ENCODE peak calls at places on chromosomes 6 and 20, in ten cellular contexts. One of them, this sample, is unnamed.

GRCh38 chr6:121645100-121645745 is 209.8 kb downstream of the GJA1 start:
- DNase-seq in fibroblast of mammary gland: peak
- DNase-seq in fibroblast of the aortic adventitia: no peak
- DNase-seq in psoas muscle: no peak
- DNase-seq in heart right ventricle: no peak
- DNase-seq in body of pancreas: no peak
- DNase-seq in HFF-Myc: no peak
- DNase-seq in coronary artery: no peak
- DNase-seq in mucosa of descending colon: no peak
- DNase-seq in PC-9: no peak
- DNase-seq in this sample: peak

GRCh38 chr20:768426-768978 is at the start of gene SLC52A3:
- DNase-seq in fibroblast of mammary gland: no peak
- DNase-seq in fibroblast of the aortic adventitia: no peak
- DNase-seq in psoas muscle: no peak
- DNase-seq in heart right ventricle: peak
- DNase-seq in body of pancreas: peak
- DNase-seq in HFF-Myc: no peak
- DNase-seq in coronary artery: no peak
- DNase-seq in mucosa of descending colon: peak
- DNase-seq in PC-9: peak
- DNase-seq in this sample: no peak

GRCh38 chr6:40343318-40343886 is 243.8 kb downstream of the LRFN2 start:
- DNase-seq in fibroblast of mammary gland: no peak
- DNase-seq in fibroblast of the aortic adventitia: no peak
- DNase-seq in psoas muscle: no peak
- DNase-seq in heart right ventricle: no peak
- DNase-seq in body of pancreas: no peak
- DNase-seq in HFF-Myc: no peak
- DNase-seq in coronary artery: peak
- DNase-seq in mucosa of descending colon: no peak
- DNase-seq in PC-9: no peak
- DNase-seq in this sample: no peak

GRCh38 chr6:11354019-11354418 is 121.6 kb upstream of the NEDD9 start:
- DNase-seq in fibroblast of mammary gland: peak
- DNase-seq in fibroblast of the aortic adventitia: peak
- DNase-seq in psoas muscle: no peak
- DNase-seq in heart right ventricle: peak
- DNase-seq in body of pancreas: no peak
- DNase-seq in HFF-Myc: no peak
- DNase-seq in coronary artery: peak
- DNase-seq in mucosa of descending colon: no peak
- DNase-seq in PC-9: no peak
- DNase-seq in this sample: peak

GRCh38 chr20:54350415-54350814 is 125.0 kb upstream of the DOK5 start:
- DNase-seq in fibroblast of mammary gland: peak
- DNase-seq in fibroblast of the aortic adventitia: peak
- DNase-seq in psoas muscle: no peak
- DNase-seq in heart right ventricle: no peak
- DNase-seq in body of pancreas: no peak
- DNase-seq in HFF-Myc: no peak
- DNase-seq in coronary artery: no peak
- DNase-seq in mucosa of descending colon: no peak
- DNase-seq in PC-9: no peak
- DNase-seq in this sample: no peak

GRCh38 chr6:14925627-14926026 is 320.2 kb upstream of the JARID2 start:
- DNase-seq in fibroblast of mammary gland: peak
- DNase-seq in fibroblast of the aortic adventitia: peak
- DNase-seq in psoas muscle: no peak
- DNase-seq in heart right ventricle: no peak
- DNase-seq in body of pancreas: no peak
- DNase-seq in HFF-Myc: no peak
- DNase-seq in coronary artery: no peak
- DNase-seq in mucosa of descending colon: no peak
- DNase-seq in PC-9: no peak
- DNase-seq in this sample: no peak

GRCh38 chr6:138662474-138662873 is 111.1 kb upstream of the CCDC28A start:
- DNase-seq in fibroblast of mammary gland: peak
- DNase-seq in fibroblast of the aortic adventitia: no peak
- DNase-seq in psoas muscle: no peak
- DNase-seq in heart right ventricle: no peak
- DNase-seq in body of pancreas: no peak
- DNase-seq in HFF-Myc: no peak
- DNase-seq in coronary artery: no peak
- DNase-seq in mucosa of descending colon: no peak
- DNase-seq in PC-9: peak
- DNase-seq in this sample: no peak

GRCh38 chr6:32668226-32668747 is 1.8 kb upstream of the HLA-DQB1 start:
- DNase-seq in fibroblast of mammary gland: peak
- DNase-seq in fibroblast of the aortic adventitia: peak
- DNase-seq in psoas muscle: peak
- DNase-seq in heart right ventricle: no peak
- DNase-seq in body of pancreas: no peak
- DNase-seq in HFF-Myc: no peak
- DNase-seq in coronary artery: no peak
- DNase-seq in mucosa of descending colon: no peak
- DNase-seq in PC-9: peak
- DNase-seq in this sample: no peak

GRCh38 chr6:42696526-42697267 is 25.7 kb downstream of the PRPH2 start:
- DNase-seq in fibroblast of mammary gland: peak
- DNase-seq in fibroblast of the aortic adventitia: peak
- DNase-seq in psoas muscle: no peak
- DNase-seq in heart right ventricle: no peak
- DNase-seq in body of pancreas: no peak
- DNase-seq in HFF-Myc: no peak
- DNase-seq in coronary artery: no peak
- DNase-seq in mucosa of descending colon: no peak
- DNase-seq in PC-9: no peak
- DNase-seq in this sample: peak

GRCh38 chr20:1130849-1131248 is 12.4 kb downstream of the PSMF1 start:
- DNase-seq in fibroblast of mammary gland: no peak
- DNase-seq in fibroblast of the aortic adventitia: no peak
- DNase-seq in psoas muscle: peak
- DNase-seq in heart right ventricle: peak
- DNase-seq in body of pancreas: no peak
- DNase-seq in HFF-Myc: no peak
- DNase-seq in coronary artery: no peak
- DNase-seq in mucosa of descending colon: peak
- DNase-seq in PC-9: no peak
- DNase-seq in this sample: no peak

GRCh38 chr6:127103482-127103881 is 15.0 kb upstream of the RSPO3 start:
- DNase-seq in fibroblast of mammary gland: peak
- DNase-seq in fibroblast of the aortic adventitia: no peak
- DNase-seq in psoas muscle: no peak
- DNase-seq in heart right ventricle: no peak
- DNase-seq in body of pancreas: no peak
- DNase-seq in HFF-Myc: no peak
- DNase-seq in coronary artery: no peak
- DNase-seq in mucosa of descending colon: no peak
- DNase-seq in PC-9: no peak
- DNase-seq in this sample: no peak

DNA sequence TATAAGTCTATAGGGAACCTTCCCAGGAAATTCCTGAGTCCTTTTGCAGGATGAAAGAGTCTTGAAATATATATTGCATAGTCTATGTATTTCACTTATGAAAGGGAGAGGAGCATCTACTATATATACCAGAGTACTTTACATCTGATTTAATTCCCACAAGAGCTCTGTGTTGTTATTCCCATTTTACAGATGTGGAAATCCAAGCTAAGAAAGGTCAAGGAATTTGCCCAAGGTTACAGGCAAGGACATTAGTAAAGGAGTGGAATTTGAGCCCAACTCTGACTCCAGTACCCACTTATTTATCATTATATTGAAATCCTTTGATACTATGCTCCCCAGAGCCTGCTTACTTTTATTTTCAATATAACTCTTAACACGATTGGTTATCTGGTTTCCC is 2.6 kb downstream of the SESN1 start:
- DNase-seq in fibroblast of mammary gland: no peak
- DNase-seq in fibroblast of the aortic adventitia: no peak
- DNase-seq in psoas muscle: no peak
- DNase-seq in heart right ventricle: no peak
- DNase-seq in body of pancreas: no peak
- DNase-seq in HFF-Myc: no peak
- DNase-seq in coronary artery: no peak
- DNase-seq in mucosa of descending colon: no peak
- DNase-seq in PC-9: no peak
- DNase-seq in this sample: no peak
- H3K4me3 ChIP-seq in fibroblast of mammary gland: peak
- H3K4me3 ChIP-seq in fibroblast of the aortic adventitia: peak
- H3K4me3 ChIP-seq in psoas muscle: peak
- H3K4me3 ChIP-seq in heart right ventricle: peak
- H3K4me3 ChIP-seq in body of pancreas: no peak
- H3K4me3 ChIP-seq in HFF-Myc: peak
- H3K4me3 ChIP-seq in coronary artery: peak
- H3K4me3 ChIP-seq in mucosa of descending colon: no peak
- H3K4me3 ChIP-seq in PC-9: peak
- H3K4me3 ChIP-seq in this sample: peak

GRCh38 chr6:27619436-27619835 is 146.5 kb upstream of the ZNF184 start:
- DNase-seq in fibroblast of mammary gland: no peak
- DNase-seq in fibroblast of the aortic adventitia: no peak
- DNase-seq in psoas muscle: no peak
- DNase-seq in heart right ventricle: no peak
- DNase-seq in body of pancreas: no peak
- DNase-seq in HFF-Myc: no peak
- DNase-seq in coronary artery: no peak
- DNase-seq in mucosa of descending colon: no peak
- DNase-seq in PC-9: no peak
- DNase-seq in this sample: no peak

GRCh38 chr6:27623103-27623502 is 150.2 kb upstream of the ZNF184 start:
- DNase-seq in fibroblast of mammary gland: no peak
- DNase-seq in fibroblast of the aortic adventitia: no peak
- DNase-seq in psoas muscle: no peak
- DNase-seq in heart right ventricle: no peak
- DNase-seq in body of pancreas: no peak
- DNase-seq in HFF-Myc: no peak
- DNase-seq in coronary artery: no peak
- DNase-seq in mucosa of descending colon: no peak
- DNase-seq in PC-9: no peak
- DNase-seq in this sample: no peak

GRCh38 chr6:27617046-27617687 is 144.3 kb upstream of the ZNF184 start:
- DNase-seq in fibroblast of mammary gland: peak
- DNase-seq in fibroblast of the aortic adventitia: peak
- DNase-seq in psoas muscle: no peak
- DNase-seq in heart right ventricle: no peak
- DNase-seq in body of pancreas: no peak
- DNase-seq in HFF-Myc: no peak
- DNase-seq in coronary artery: no peak
- DNase-seq in mucosa of descending colon: no peak
- DNase-seq in PC-9: peak
- DNase-seq in this sample: no peak

GRCh38 chr6:27616313-27617045 is 143.6 kb upstream of the ZNF184 start:
- DNase-seq in fibroblast of mammary gland: no peak
- DNase-seq in fibroblast of the aortic adventitia: no peak
- DNase-seq in psoas muscle: no peak
- DNase-seq in heart right ventricle: no peak
- DNase-seq in body of pancreas: no peak
- DNase-seq in HFF-Myc: no peak
- DNase-seq in coronary artery: no peak
- DNase-seq in mucosa of descending colon: no peak
- DNase-seq in PC-9: no peak
- DNase-seq in this sample: no peak

GRCh38 chr6:27617700-27618689 is 145.1 kb upstream of the ZNF184 start:
- DNase-seq in fibroblast of mammary gland: peak
- DNase-seq in fibroblast of the aortic adventitia: peak
- DNase-seq in psoas muscle: no peak
- DNase-seq in heart right ventricle: no peak
- DNase-seq in body of pancreas: no peak
- DNase-seq in HFF-Myc: no peak
- DNase-seq in coronary artery: no peak
- DNase-seq in mucosa of descending colon: no peak
- DNase-seq in PC-9: peak
- DNase-seq in this sample: no peak
- TF ChIP-seq CTCF in fibroblast of mammary gland: peak
- TF ChIP-seq CTCF in fibroblast of the aortic adventitia: peak
- TF ChIP-seq CTCF in psoas muscle: no peak
- TF ChIP-seq CTCF in heart right ventricle: no peak
- TF ChIP-seq CTCF in body of pancreas: no peak
- TF ChIP-seq CTCF in HFF-Myc: no peak
- TF ChIP-seq CTCF in coronary artery: no peak
- TF ChIP-seq CTCF in mucosa of descending colon: no peak
- TF ChIP-seq CTCF in PC-9: peak
- TF ChIP-seq CTCF in this sample: peak

DNA sequence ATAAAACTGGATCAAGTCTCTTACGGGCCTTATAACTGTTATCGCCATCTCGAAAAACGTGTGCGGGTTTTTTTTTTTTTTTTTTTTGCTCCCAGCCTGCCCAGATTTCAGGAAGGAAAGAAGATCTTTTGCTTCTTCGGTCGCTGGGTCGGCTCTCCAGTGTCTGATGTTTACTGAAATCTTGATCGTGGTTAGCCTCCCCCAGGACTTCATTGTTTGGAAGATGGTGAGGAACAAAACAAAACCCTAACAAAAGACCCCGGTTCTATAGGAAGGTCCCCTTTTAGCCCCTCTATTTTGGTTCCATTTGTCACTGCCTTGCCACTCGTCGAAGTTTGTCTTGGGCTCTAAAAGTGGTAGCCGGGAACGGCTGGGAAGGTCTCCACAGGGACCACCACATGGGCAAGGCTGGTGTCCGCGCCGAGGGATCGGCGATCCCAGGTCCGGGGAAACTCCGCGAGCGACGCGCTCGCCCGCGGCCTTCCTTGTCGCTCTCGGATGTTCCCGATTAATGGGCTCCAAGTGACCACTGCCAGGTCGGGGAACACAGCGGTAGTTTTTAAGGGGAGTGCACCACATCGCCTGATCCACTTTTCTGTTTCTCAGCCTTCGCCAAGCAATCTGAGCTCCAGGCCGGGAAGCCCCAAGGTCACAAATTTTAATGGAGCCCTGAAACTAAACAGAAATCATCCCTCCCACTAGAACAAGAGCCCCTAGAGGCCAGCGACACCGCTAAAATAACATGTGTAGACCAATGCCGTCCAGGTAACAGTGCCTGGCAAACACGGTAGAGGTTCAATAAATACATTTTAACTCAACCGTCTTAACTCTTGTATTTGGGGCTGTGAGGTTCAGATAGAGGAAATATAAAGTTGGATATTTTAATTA is 27.0 kb downstream of the TRIM27 start:
- DNase-seq in fibroblast of mammary gland: peak
- DNase-seq in fibroblast of the aortic adventitia: peak
- DNase-seq in psoas muscle: peak
- DNase-seq in heart right ventricle: peak
- DNase-seq in body of pancreas: peak
- DNase-seq in HFF-Myc: peak
- DNase-seq in coronary artery: peak
- DNase-seq in mucosa of descending colon: peak
- DNase-seq in PC-9: peak
- DNase-seq in this sample: no peak
- H3K4me3 ChIP-seq in fibroblast of mammary gland: peak
- H3K4me3 ChIP-seq in fibroblast of the aortic adventitia: peak
- H3K4me3 ChIP-seq in psoas muscle: peak
- H3K4me3 ChIP-seq in heart right ventricle: peak
- H3K4me3 ChIP-seq in body of pancreas: peak
- H3K4me3 ChIP-seq in HFF-Myc: peak
- H3K4me3 ChIP-seq in coronary artery: peak
- H3K4me3 ChIP-seq in mucosa of descending colon: peak
- H3K4me3 ChIP-seq in PC-9: peak
- H3K4me3 ChIP-seq in this sample: peak

DNA sequence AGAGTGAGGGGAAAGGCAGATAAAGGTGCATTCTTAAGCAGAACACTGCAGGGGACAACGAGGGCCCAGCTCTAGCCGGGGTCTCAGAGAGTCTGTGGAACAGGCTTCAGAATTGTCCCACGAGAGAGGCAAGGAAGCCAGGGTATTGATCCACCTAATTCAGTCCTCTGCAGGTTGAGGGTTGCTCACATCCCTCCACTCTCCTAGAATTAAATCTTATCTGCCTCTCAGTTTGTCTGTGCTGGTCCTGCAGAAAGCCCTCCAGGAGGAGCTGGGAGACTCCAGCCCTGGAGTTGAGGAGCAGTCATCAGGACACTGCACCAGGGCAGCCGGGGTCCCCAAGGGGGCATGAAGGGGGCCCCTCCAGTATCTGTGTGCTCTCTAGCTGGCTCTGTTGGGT is 39.1 kb downstream of the SLC24A3 start:
- DNase-seq in fibroblast of mammary gland: no peak
- DNase-seq in fibroblast of the aortic adventitia: no peak
- DNase-seq in psoas muscle: no peak
- DNase-seq in heart right ventricle: no peak
- DNase-seq in body of pancreas: no peak
- DNase-seq in HFF-Myc: no peak
- DNase-seq in coronary artery: no peak
- DNase-seq in mucosa of descending colon: no peak
- DNase-seq in PC-9: no peak
- DNase-seq in this sample: no peak
- TF ChIP-seq CTCF in fibroblast of mammary gland: no peak
- TF ChIP-seq CTCF in fibroblast of the aortic adventitia: no peak
- TF ChIP-seq CTCF in psoas muscle: no peak
- TF ChIP-seq CTCF in heart right ventricle: no peak
- TF ChIP-seq CTCF in body of pancreas: no peak
- TF ChIP-seq CTCF in HFF-Myc: no peak
- TF ChIP-seq CTCF in coronary artery: no peak
- TF ChIP-seq CTCF in mucosa of descending colon: no peak
- TF ChIP-seq CTCF in PC-9: no peak
- TF ChIP-seq CTCF in this sample: no peak